ENCODE peak calls at places on chromosomes 7 and 10, in ten cellular contexts. One of them, this sample, is unnamed.

GRCh38 chr10:52115823-52116222 is 198.3 kb upstream of the DKK1 start:
- DNase-seq in HuH-7: no peak
- DNase-seq in NCI-H2107: no peak
- DNase-seq in activated T-cell treated with anti-CD3 and anti-CD28 coated beads for 4 hours: no peak
- DNase-seq in H4: peak; percentile 20
- DNase-seq in cardiac muscle cell: no peak
- DNase-seq in stomach: no peak
- DNase-seq in activated CD8-positive, alpha-beta memory T cell treated with anti-CD3 and anti-CD28 coated beads for 1 hour: no peak
- DNase-seq in T-helper 2 cell treated with Interferon-gamma antibody and Interleukin-4, amounts not matched to agents 5 μg/mL and 100 μg/mL, for 36 hours: no peak
- DNase-seq in NCI-H1694: no peak
- DNase-seq in this sample: no peak

GRCh38 chr10:31242902-31243301 is 76.1 kb upstream of the ZEB1 start:
- DNase-seq in HuH-7: no peak
- DNase-seq in NCI-H2107: no peak
- DNase-seq in activated T-cell treated with anti-CD3 and anti-CD28 coated beads for 4 hours: peak; percentile 59
- DNase-seq in H4: peak; percentile 80
- DNase-seq in cardiac muscle cell: peak; percentile 66
- DNase-seq in stomach: no peak
- DNase-seq in activated CD8-positive, alpha-beta memory T cell treated with anti-CD3 and anti-CD28 coated beads for 1 hour: no peak
- DNase-seq in T-helper 2 cell treated with Interferon-gamma antibody and Interleukin-4, amounts not matched to agents 5 μg/mL and 100 μg/mL, for 36 hours: peak; percentile 56
- DNase-seq in NCI-H1694: no peak
- DNase-seq in this sample: peak; percentile 55

GRCh38 chr7:1074593-1075431 is 13.1 kb upstream of the GPER1 start:
- DNase-seq in HuH-7: no peak
- DNase-seq in NCI-H2107: no peak
- DNase-seq in activated T-cell treated with anti-CD3 and anti-CD28 coated beads for 4 hours: no peak
- DNase-seq in H4: no peak
- DNase-seq in cardiac muscle cell: no peak
- DNase-seq in stomach: no peak
- DNase-seq in activated CD8-positive, alpha-beta memory T cell treated with anti-CD3 and anti-CD28 coated beads for 1 hour: no peak
- DNase-seq in T-helper 2 cell treated with Interferon-gamma antibody and Interleukin-4, amounts not matched to agents 5 μg/mL and 100 μg/mL, for 36 hours: no peak
- DNase-seq in NCI-H1694: no peak
- DNase-seq in this sample: no peak

GRCh38 chr10:18918545-18918944 is 130.1 kb upstream of the MALRD1 start:
- DNase-seq in HuH-7: no peak
- DNase-seq in NCI-H2107: no peak
- DNase-seq in activated T-cell treated with anti-CD3 and anti-CD28 coated beads for 4 hours: no peak
- DNase-seq in H4: peak; percentile 40
- DNase-seq in cardiac muscle cell: peak; percentile 5
- DNase-seq in stomach: no peak
- DNase-seq in activated CD8-positive, alpha-beta memory T cell treated with anti-CD3 and anti-CD28 coated beads for 1 hour: no peak
- DNase-seq in T-helper 2 cell treated with Interferon-gamma antibody and Interleukin-4, amounts not matched to agents 5 μg/mL and 100 μg/mL, for 36 hours: no peak
- DNase-seq in NCI-H1694: no peak
- DNase-seq in this sample: peak; percentile 8

GRCh38 chr7:155961241-155962190 is 149.3 kb upstream of the SHH start:
- DNase-seq in HuH-7: no peak
- DNase-seq in NCI-H2107: peak; percentile 58
- DNase-seq in activated T-cell treated with anti-CD3 and anti-CD28 coated beads for 4 hours: no peak
- DNase-seq in H4: peak; percentile 79
- DNase-seq in cardiac muscle cell: peak; percentile 52
- DNase-seq in stomach: peak; percentile 71
- DNase-seq in activated CD8-positive, alpha-beta memory T cell treated with anti-CD3 and anti-CD28 coated beads for 1 hour: no peak
- DNase-seq in T-helper 2 cell treated with Interferon-gamma antibody and Interleukin-4, amounts not matched to agents 5 μg/mL and 100 μg/mL, for 36 hours: peak; percentile 17
- DNase-seq in NCI-H1694: no peak
- DNase-seq in this sample: no peak

GRCh38 chr7:81637527-81637926 is 132.3 kb downstream of the HGF start:
- DNase-seq in HuH-7: no peak
- DNase-seq in NCI-H2107: no peak
- DNase-seq in activated T-cell treated with anti-CD3 and anti-CD28 coated beads for 4 hours: no peak
- DNase-seq in H4: no peak
- DNase-seq in cardiac muscle cell: no peak
- DNase-seq in stomach: no peak
- DNase-seq in activated CD8-positive, alpha-beta memory T cell treated with anti-CD3 and anti-CD28 coated beads for 1 hour: no peak
- DNase-seq in T-helper 2 cell treated with Interferon-gamma antibody and Interleukin-4, amounts not matched to agents 5 μg/mL and 100 μg/mL, for 36 hours: no peak
- DNase-seq in NCI-H1694: no peak
- DNase-seq in this sample: no peak

GRCh38 chr10:26407406-26407969 is 30.7 kb upstream of the APBB1IP start:
- DNase-seq in HuH-7: no peak
- DNase-seq in NCI-H2107: no peak
- DNase-seq in activated T-cell treated with anti-CD3 and anti-CD28 coated beads for 4 hours: no peak
- DNase-seq in H4: no peak
- DNase-seq in cardiac muscle cell: peak; percentile 3
- DNase-seq in stomach: no peak
- DNase-seq in activated CD8-positive, alpha-beta memory T cell treated with anti-CD3 and anti-CD28 coated beads for 1 hour: no peak
- DNase-seq in T-helper 2 cell treated with Interferon-gamma antibody and Interleukin-4, amounts not matched to agents 5 μg/mL and 100 μg/mL, for 36 hours: no peak
- DNase-seq in NCI-H1694: no peak
- DNase-seq in this sample: peak; percentile 66

GRCh38 chr7:157474685-157475084 is 137.9 kb downstream of the DNAJB6 start:
- DNase-seq in HuH-7: peak; percentile 94
- DNase-seq in NCI-H2107: no peak
- DNase-seq in activated T-cell treated with anti-CD3 and anti-CD28 coated beads for 4 hours: no peak
- DNase-seq in H4: no peak
- DNase-seq in cardiac muscle cell: peak; percentile 11
- DNase-seq in stomach: peak; percentile 26
- DNase-seq in activated CD8-positive, alpha-beta memory T cell treated with anti-CD3 and anti-CD28 coated beads for 1 hour: no peak
- DNase-seq in T-helper 2 cell treated with Interferon-gamma antibody and Interleukin-4, amounts not matched to agents 5 μg/mL and 100 μg/mL, for 36 hours: no peak
- DNase-seq in NCI-H1694: peak; percentile 22
- DNase-seq in this sample: no peak

GRCh38 chr7:2069472-2069860 is 163.3 kb downstream of the MAD1L1 start:
- DNase-seq in HuH-7: no peak
- DNase-seq in NCI-H2107: no peak
- DNase-seq in activated T-cell treated with anti-CD3 and anti-CD28 coated beads for 4 hours: no peak
- DNase-seq in H4: no peak
- DNase-seq in cardiac muscle cell: peak; percentile 7
- DNase-seq in stomach: no peak
- DNase-seq in activated CD8-positive, alpha-beta memory T cell treated with anti-CD3 and anti-CD28 coated beads for 1 hour: no peak
- DNase-seq in T-helper 2 cell treated with Interferon-gamma antibody and Interleukin-4, amounts not matched to agents 5 μg/mL and 100 μg/mL, for 36 hours: no peak
- DNase-seq in NCI-H1694: no peak
- DNase-seq in this sample: peak; percentile 37

GRCh38 chr7:80542398-80542797 is 30.5 kb upstream of the GNAT3 start:
- DNase-seq in HuH-7: no peak
- DNase-seq in NCI-H2107: no peak
- DNase-seq in activated T-cell treated with anti-CD3 and anti-CD28 coated beads for 4 hours: no peak
- DNase-seq in H4: peak; percentile 60
- DNase-seq in cardiac muscle cell: peak; percentile 80
- DNase-seq in stomach: no peak
- DNase-seq in activated CD8-positive, alpha-beta memory T cell treated with anti-CD3 and anti-CD28 coated beads for 1 hour: no peak
- DNase-seq in T-helper 2 cell treated with Interferon-gamma antibody and Interleukin-4, amounts not matched to agents 5 μg/mL and 100 μg/mL, for 36 hours: no peak
- DNase-seq in NCI-H1694: no peak
- DNase-seq in this sample: no peak

This sample was measured in hepatocyte.